ENCODE peak calls at places on chromosome 1, in seven cellular contexts. T, M, K, S, J, P and A are unnamed samples. For H3K4me1, the result is how much of the 10 kb centered on the place peaks cover.

GRCh38 chr1:111214884-111215283 is 12.6 kb upstream of the CHI3L2 start:
- DNase-seq in M (no peak), K (no peak), T (no peak), S (no peak), J (no peak), P (no peak), A (no peak)

GRCh38 chr1:88946845-88947244 is 45.6 kb downstream of the KYAT3 start:
- DNase-seq in K (no peak), P (no peak), S (peak), J (no peak), T (no peak), M (no peak), A (no peak)

GRCh38 chr1:181341026-181341632 is 142.2 kb upstream of the CACNA1E start:
- DNase-seq in K (no peak), M (no peak), J (no peak), P (no peak), T (no peak), S (no peak), A (no peak)

GRCh38 chr1:206579747-206580437 is 32.4 kb downstream of the EIF2D start:
- DNase-seq in K (no peak), P (no peak), J (no peak), M (peak), S (no peak), T (peak), A (no peak)

GRCh38 chr1:203278087-203278884 is 27.0 kb upstream of the BTG2 start:
- DNase-seq in J (peak), S (peak), M (peak), K (peak), P (no peak), T (peak), A (no peak)

GRCh38 chr1:44636711-44637589 is 37.3 kb downstream of the TMEM53 start:
- DNase-seq in K (no peak), J (no peak), P (no peak), M (no peak), T (no peak), S (peak), A (no peak)

GRCh38 chr1:204583909-204584632 is 67.9 kb downstream of the MDM4 start:
- DNase-seq in P (no peak), J (no peak), K (no peak), T (no peak), S (no peak), M (no peak), A (no peak)

GRCh38 chr1:32770221-32770731 is 46.9 kb downstream of the YARS1 start:
- DNase-seq in K (no peak), M (no peak), J (no peak), P (no peak), T (no peak), S (no peak), A (no peak)

GRCh38 chr1:199007423-199007822 is 368.6 kb downstream of the PTPRC start:
- DNase-seq in M (no peak), J (no peak), P (no peak), S (no peak), T (no peak), K (no peak), A (no peak)

GRCh38 chr1:199546323-199546722 is 481.2 kb upstream of the NR5A2 start:
- DNase-seq in T (no peak), M (no peak), K (no peak), P (no peak), S (no peak), J (no peak), A (no peak)

GRCh38 chr1:235943581-235944114 is 76.9 kb upstream of the LYST start:
- DNase-seq in J (no peak), T (no peak), S (peak), M (no peak), P (no peak), K (no peak), A (peak)

GRCh38 chr1:205248793-205249601 is 21.3 kb downstream of the TMCC2 start:
- DNase-seq in S (peak), T (peak), P (no peak), M (peak), J (no peak), K (peak), A (no peak)

GRCh38 chr1:115153966-115154557 is 64.8 kb upstream of the TSPAN2 start:
- DNase-seq in K (no peak), T (no peak), J (no peak), P (no peak), S (no peak), M (no peak), A (no peak)

GRCh38 chr1:2232916-2233438 is 4.9 kb downstream of the SKI start:
- DNase-seq in K (no peak), J (no peak), S (no peak), M (no peak), P (no peak), T (no peak), A (no peak)

GRCh38 chr1:157833155-157833554 is 8.5 kb downstream of the CD5L start:
- DNase-seq in P (no peak), M (no peak), S (no peak), T (no peak), K (no peak), J (no peak), A (no peak)

GRCh38 chr1:149849246-149849946 is 50.0 kb upstream of the BOLA1 start:
- DNase-seq in T (no peak), K (peak), J (peak), P (no peak), M (peak), S (peak), A (no peak)

GRCh38 chr1:180228648-180229482 is 1.2 kb upstream of the LHX4 start:
- DNase-seq in S (no peak), J (peak), P (no peak), T (no peak), M (no peak), K (peak), A (no peak)

GRCh38 chr1:176595217-176595616 is 132.2 kb downstream of the PAPPA2 start:
- DNase-seq in J (no peak), M (no peak), S (no peak), T (no peak), P (no peak), K (no peak), A (no peak)

GRCh38 chr1:159594581-159594980 is 7.0 kb downstream of the APCS start:
- DNase-seq in M (no peak), P (no peak), K (no peak), T (no peak), S (no peak), J (no peak), A (no peak)

GRCh38 chr1:167715653-167716302 is 6.0 kb upstream of the MPZL1 start:
- DNase-seq in T (no peak), P (no peak), S (peak), K (peak), M (no peak), J (no peak), A (no peak)

GRCh38 chr1:161718559-161719324 is 2.6 kb upstream of the FCRLB start:
- DNase-seq in M (no peak), S (no peak), P (no peak), J (no peak), T (no peak), K (no peak), A (no peak)

GRCh38 chr1:48829446-48829845 is 52.8 kb upstream of the BEND5 start:
- DNase-seq in P (no peak), S (no peak), M (no peak), J (no peak), K (no peak), T (no peak), A (no peak)

GRCh38 chr1:8816831-8817412 is 518 bp downstream of the RERE start:
- DNase-seq in P (no peak), J (peak), M (peak), K (peak), T (peak), S (no peak), A (no peak)

GRCh38 chr1:6440198-6441126 is 15.9 kb downstream of the ESPN start:
- DNase-seq in T (no peak), J (peak), S (peak), M (peak), P (no peak), K (peak), A (no peak)

GRCh38 chr1:208080396-208081276 is 163.5 kb downstream of the PLXNA2 start:
- DNase-seq in M (no peak), K (no peak), S (no peak), P (no peak), J (no peak), T (no peak), A (no peak)

GRCh38 chr1:242470774-242471173 is 53.7 kb downstream of the PLD5 start:
- DNase-seq in J (no peak), K (no peak), S (no peak), P (no peak), T (no peak), M (no peak), A (no peak)

GRCh38 chr1:1090424-1091343 is 16.6 kb upstream of the RNF223 start:
- DNase-seq in J (no peak), P (no peak), K (no peak), T (peak), M (no peak), S (no peak), A (no peak)

GRCh38 chr1:221217029-221217428 is 337.8 kb downstream of the HLX start:
- DNase-seq in S (no peak), M (no peak), T (no peak), P (no peak), K (no peak), J (no peak), A (no peak)

GRCh38 chr1:95518310-95518709 is 284.3 kb downstream of the RWDD3 start:
- DNase-seq in K (no peak), P (no peak), M (no peak), T (no peak), S (no peak), J (no peak), A (no peak)

GRCh38 chr1:203096566-203096965 is 10.8 kb upstream of the MYOG start:
- DNase-seq in T (no peak), M (no peak), S (no peak), J (no peak), K (no peak), P (no peak), A (no peak)

GRCh38 chr1:161195171-161195570 is 3.7 kb downstream of the ADAMTS4 start:
- DNase-seq in M (no peak), T (no peak), P (no peak), S (no peak), J (no peak), K (no peak), A (no peak)

GRCh38 chr1:183039985-183040447 is 16.8 kb downstream of the LAMC1 start:
- DNase-seq in K (no peak), S (peak), T (no peak), P (no peak), M (no peak), J (no peak), A (no peak)

GRCh38 chr1:54054438-54054749 is 986 bp downstream of the TCEANC2 start:
- DNase-seq in T (no peak), M (no peak), J (no peak), P (no peak), K (no peak), S (no peak), A (no peak)

GRCh38 chr1:155014709-155015508 is 12.3 kb downstream of the ZBTB7B start:
- DNase-seq in S (no peak), P (no peak), M (no peak), T (no peak), K (no peak), J (no peak), A (no peak)

GRCh38 chr1:155012052-155012546 is 9.5 kb downstream of the ZBTB7B start:
- DNase-seq in S (peak), K (peak), M (peak), P (no peak), J (peak), T (peak), A (no peak)

GRCh38 chr1:155015527-155016230 is 13.1 kb downstream of the ZBTB7B start:
- DNase-seq in P (no peak), M (no peak), J (no peak), T (no peak), S (no peak), K (no peak), A (no peak)

GRCh38 chr1:155012760-155013602 is 10.4 kb downstream of the ZBTB7B start:
- DNase-seq in J (no peak), P (no peak), T (no peak), M (no peak), S (no peak), K (no peak), A (no peak)

DNA sequence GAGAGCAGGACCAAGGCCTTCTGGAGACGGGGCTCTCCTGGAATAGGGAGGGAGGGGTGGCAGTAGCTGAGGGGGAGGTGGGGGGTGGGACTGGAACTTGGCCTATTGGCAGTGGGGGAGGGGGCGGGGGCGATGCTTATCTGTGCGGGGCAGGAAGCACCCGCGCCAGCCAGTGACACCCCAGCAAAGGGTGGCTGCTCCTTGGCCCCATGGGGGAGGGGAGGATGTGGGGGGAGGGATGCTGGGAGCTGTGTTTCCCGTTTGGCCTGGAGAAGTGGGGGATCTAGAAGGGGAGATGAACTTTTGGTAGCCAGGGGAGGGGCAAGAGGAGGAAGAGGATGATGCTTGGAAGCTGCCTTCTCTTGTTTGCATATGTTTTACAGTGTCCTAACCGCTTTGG is 11.0 kb downstream of the ZBTB7B start:
- DNase-seq in P (no peak), J (no peak), S (no peak), T (no peak), K (no peak), M (peak), A (no peak)
- H3K4me1 ChIP-seq in P (under half), J (under half), S (under half), T (under half), K (under half), M (half or more), A (half or more)

GRCh38 chr1:27478098-27478497 is 11.9 kb downstream of the WASF2 start:
- DNase-seq in S (no peak), M (no peak), T (no peak), P (no peak), J (no peak), K (no peak), A (no peak)
- H3K4me1 ChIP-seq in S (under half), M (under half), T (half or more), P (under half), J (under half), K (under half), A (under half)

DNA sequence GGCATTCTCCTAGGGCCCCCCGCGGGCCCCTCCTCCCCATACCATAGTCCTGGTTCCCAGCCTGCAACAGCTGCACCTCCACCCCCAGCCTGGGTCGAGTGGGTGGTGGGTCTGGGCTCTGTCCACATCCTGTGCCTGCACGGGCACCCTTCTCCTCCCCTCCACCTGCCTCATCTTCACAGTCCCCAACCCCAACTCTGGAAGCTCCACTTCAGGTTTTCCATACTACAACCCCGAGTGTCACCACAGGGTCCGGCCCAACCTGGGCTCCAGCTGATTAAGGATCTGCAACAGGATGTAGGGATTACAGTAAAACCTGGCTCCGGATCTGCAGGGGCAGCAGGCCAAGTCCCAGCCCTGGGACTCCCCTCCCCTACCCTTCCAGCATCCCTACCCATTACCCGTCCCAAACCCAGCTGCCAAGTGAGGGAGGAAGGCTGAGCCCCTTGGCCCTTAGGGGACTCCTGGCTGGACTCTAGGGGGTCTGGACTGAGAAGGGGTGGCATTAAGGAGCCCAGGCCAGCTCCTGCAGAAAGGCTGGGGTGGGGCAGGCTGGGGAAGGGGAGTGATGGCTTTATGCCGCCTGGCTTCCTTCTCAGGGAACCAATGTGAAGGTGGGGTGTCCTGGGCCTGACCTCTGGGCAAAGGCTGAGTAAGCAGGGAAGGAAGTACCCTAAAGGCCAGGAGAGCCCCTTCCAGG is 116.8 kb downstream of the CASZ1 start:
- DNase-seq in P (no peak), M (peak), S (peak), T (no peak), K (peak), J (peak), A (no peak)
- H3K4me1 ChIP-seq in P (under half), M (under half), S (under half), T (half or more), K (half or more), J (half or more), A (under half)

GRCh38 chr1:26419494-26419893 is 8.9 kb downstream of the LIN28A start:
- DNase-seq in J (no peak), T (no peak), K (no peak), S (no peak), P (no peak), M (no peak), A (no peak)
- H3K4me1 ChIP-seq in J (half or more), T (under half), K (under half), S (under half), P (under half), M (under half), A (under half)

GRCh38 chr1:109819906-109820305 is 56.2 kb upstream of the EPS8L3 start:
- DNase-seq in J (no peak), M (no peak), T (no peak), P (no peak), S (no peak), K (no peak), A (no peak)
- H3K4me1 ChIP-seq in J (under half), M (under half), T (half or more), P (half or more), S (under half), K (under half), A (under half)

GRCh38 chr1:46613661-46614603 is 2.7 kb downstream of the MOB3C start:
- DNase-seq in M (peak), S (peak), P (no peak), J (peak), K (peak), T (peak), A (peak)

GRCh38 chr1:46615088-46615487 is 1.5 kb downstream of the MOB3C start:
- DNase-seq in K (no peak), J (no peak), T (no peak), M (no peak), S (no peak), P (no peak), A (no peak)

GRCh38 chr1:46615735-46616134 is 876 bp downstream of the MOB3C start:
- DNase-seq in K (no peak), J (no peak), T (no peak), M (no peak), S (no peak), P (no peak), A (no peak)

GRCh38 chr1:46612937-46613660 is 3.5 kb downstream of the MOB3C start:
- DNase-seq in T (no peak), S (no peak), K (no peak), P (no peak), J (peak), M (no peak), A (no peak)

DNA sequence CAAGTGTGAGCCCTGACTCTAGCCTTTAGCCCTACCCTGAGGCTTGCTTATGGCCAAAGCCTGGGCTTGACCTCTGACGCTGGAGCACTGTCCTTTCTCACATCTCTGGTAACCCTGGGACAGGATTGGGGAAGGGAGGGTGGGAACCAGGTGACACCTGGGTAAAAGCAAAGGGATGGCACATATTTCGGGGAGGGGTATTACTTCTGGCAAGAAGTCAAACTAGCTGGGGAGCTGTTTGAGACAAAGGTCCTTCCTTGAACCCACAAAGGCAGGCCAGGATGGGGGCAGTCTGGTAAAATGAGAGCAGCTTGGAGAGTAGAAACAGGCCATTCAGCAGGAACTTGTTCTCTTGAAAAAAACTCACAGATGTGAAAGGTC is 2.0 kb downstream of the MOB3C start:
- DNase-seq in M (no peak), S (no peak), K (no peak), T (no peak), P (no peak), J (no peak), A (no peak)
- H3K4me1 ChIP-seq in M (under half), S (under half), K (under half), T (half or more), P (under half), J (under half), A (half or more)

GRCh38 chr1:39157304-39157703 is 47.2 kb upstream of the MACF1 start:
- DNase-seq in S (no peak), J (no peak), T (no peak), P (no peak), K (no peak), M (no peak), A (no peak)

GRCh38 chr1:39153684-39154083 is 50.8 kb upstream of the MACF1 start:
- DNase-seq in S (no peak), T (no peak), M (no peak), J (peak), K (no peak), P (no peak), A (no peak)

GRCh38 chr1:39151267-39151666 is 53.2 kb upstream of the MACF1 start:
- DNase-seq in M (no peak), K (no peak), T (no peak), P (no peak), J (no peak), S (no peak), A (no peak)

GRCh38 chr1:39152923-39153322 is 51.6 kb upstream of the MACF1 start:
- DNase-seq in S (no peak), P (no peak), J (no peak), M (no peak), T (no peak), K (no peak), A (no peak)

DNA sequence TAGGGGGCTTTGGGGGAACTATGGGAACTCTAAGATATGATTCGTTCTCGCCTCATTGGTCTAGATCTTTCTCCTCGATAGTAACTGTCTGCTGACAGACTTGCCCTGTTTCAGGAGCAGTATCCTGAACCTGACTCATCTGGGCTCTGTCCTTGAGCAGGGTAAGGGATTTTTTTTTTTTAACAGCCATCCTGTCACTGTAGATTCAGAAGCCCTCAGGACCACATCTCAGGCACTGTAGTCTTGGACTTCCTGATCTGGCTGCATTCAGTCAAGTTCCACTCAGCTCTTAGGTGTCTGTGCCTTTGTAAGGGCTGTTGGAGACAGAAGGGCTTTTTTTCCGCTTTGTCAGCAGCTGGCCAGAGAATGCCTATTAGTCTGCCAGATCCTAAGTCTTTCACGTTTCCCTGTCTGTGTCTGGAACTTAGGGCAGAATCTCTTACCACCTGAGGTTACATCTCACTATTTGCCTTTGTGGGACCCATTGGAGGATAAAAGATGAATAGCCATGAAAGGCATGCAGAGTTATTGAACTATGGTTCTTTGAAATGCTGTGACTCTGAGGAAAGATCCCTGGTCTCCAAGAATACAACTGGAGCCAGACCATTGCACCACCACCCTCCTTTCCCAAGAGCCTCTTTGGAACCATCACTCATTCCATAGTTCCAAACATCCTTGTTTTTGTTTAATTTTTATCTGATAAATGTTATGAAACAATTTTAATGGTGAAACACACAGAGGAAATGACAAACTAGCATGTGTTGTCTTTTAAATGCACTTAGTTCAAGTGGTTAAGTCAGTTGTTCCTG is 49.7 kb upstream of the MACF1 start:
- DNase-seq in K (peak), T (peak), J (no peak), S (peak), P (no peak), M (no peak), A (no peak)
- H3K4me1 ChIP-seq in K (half or more), T (half or more), J (half or more), S (under half), P (half or more), M (under half), A (half or more)